ENCODE peak calls at places on chromosome 11, in four cellular contexts. N, R, V and F are unnamed samples.

GRCh38 chr11:35639591-35640179 is 21.4 kb downstream of the FJX1 start:
- DNase-seq in N (no peak), R (no peak), V (no peak), F (no peak)

GRCh38 chr11:68314886-68315580 is 2.6 kb downstream of the LRP5 start:
- DNase-seq in N (no peak), R (no peak), V (no peak), F (peak)

GRCh38 chr11:76233936-76234703 is 27.8 kb upstream of the WNT11 start:
- DNase-seq in N (no peak), R (peak), V (no peak), F (peak)

GRCh38 chr11:64745523-64746328 is 1.8 kb upstream of the RASGRP2 start:
- DNase-seq in N (no peak), R (peak), V (no peak), F (no peak)

GRCh38 chr11:19080579-19080993 is 20.1 kb upstream of the MRGPRX2 start:
- DNase-seq in N (no peak), R (peak), V (no peak), F (no peak)

GRCh38 chr11:59174664-59175033 is 2.7 kb downstream of the DTX4 start:
- DNase-seq in N (no peak), R (peak), V (no peak), F (no peak)

GRCh38 chr11:78290293-78291176 is 101.8 kb downstream of the USP35 start:
- DNase-seq in N (no peak), R (peak), V (no peak), F (peak)

GRCh38 chr11:1486054-1486825 is at the start of gene MOB2:
- DNase-seq in N (no peak), R (no peak), V (no peak), F (no peak)

GRCh38 chr11:81870066-81870412 is 863.6 kb downstream of the FAM181B start:
- DNase-seq in N (no peak), R (no peak), V (no peak), F (no peak)

GRCh38 chr11:8593935-8594909 is at the start of gene STK33:
- DNase-seq in N (peak), R (no peak), V (no peak), F (no peak)

GRCh38 chr11:6547177-6547576 is 50.1 kb downstream of the DNHD1 start:
- DNase-seq in N (no peak), R (no peak), V (no peak), F (no peak)

GRCh38 chr11:19962795-19963163 is 197.5 kb downstream of the DBX1 start:
- DNase-seq in N (no peak), R (no peak), V (no peak), F (no peak)

GRCh38 chr11:116579857-116580727 is 192.7 kb downstream of the BUD13 start:
- DNase-seq in N (no peak), R (no peak), V (no peak), F (no peak)

GRCh38 chr11:76668362-76669155 is 2.0 kb downstream of the LRRC32 start:
- DNase-seq in N (no peak), R (no peak), V (no peak), F (no peak)

GRCh38 chr11:68273056-68273738 is 1.4 kb upstream of the C11orf24 start:
- DNase-seq in N (no peak), R (no peak), V (no peak), F (no peak)

GRCh38 chr11:57512646-57513445 is 2.7 kb downstream of the SLC43A1 start:
- DNase-seq in N (no peak), R (no peak), V (no peak), F (peak)

GRCh38 chr11:110065189-110065588 is 28.0 kb upstream of the ZC3H12C start:
- DNase-seq in N (no peak), R (no peak), V (no peak), F (no peak)

GRCh38 chr11:34719303-34719848 is 98.5 kb downstream of the EHF start:
- DNase-seq in N (no peak), R (no peak), V (no peak), F (no peak)

GRCh38 chr11:44787981-44788380 is 61.2 kb downstream of the TSPAN18 start:
- DNase-seq in N (no peak), R (no peak), V (no peak), F (no peak)

GRCh38 chr11:7079545-7080135 is 9.2 kb upstream of the RBMXL2 start:
- DNase-seq in N (no peak), R (no peak), V (no peak), F (no peak)